ENCODE peak calls at places on chromosomes 1 and 21, in five cellular contexts. M, L, G, E and N are unnamed samples.

GRCh38 chr1:200359610-200360163 is 50.1 kb downstream of the ZNF281 start:
- DNase-seq in M (peak), L (no peak), G (no peak), E (no peak), N (no peak)

GRCh38 chr1:151968058-151968457 is 25.6 kb downstream of the S100A10 start:
- DNase-seq in M (peak), L (no peak), G (no peak), E (peak), N (no peak)

GRCh38 chr1:32200226-32201010 is at the start of gene CCDC28B:
- DNase-seq in M (peak), L (peak), G (peak), E (peak), N (peak)

GRCh38 chr1:222028151-222028550 is 286.3 kb upstream of the DUSP10 start:
- DNase-seq in M (no peak), L (no peak), G (no peak), E (no peak), N (no peak)

GRCh38 chr1:213252026-213252425 is 201.0 kb downstream of the RPS6KC1 start:
- DNase-seq in M (no peak), L (no peak), G (no peak), E (no peak), N (no peak)

GRCh38 chr1:169484683-169485426 is 889 bp downstream of the SLC19A2 start:
- DNase-seq in M (peak), L (peak), G (peak), E (peak), N (no peak)

GRCh38 chr1:155192346-155193274 is 15.1 kb downstream of the THBS3 start:
- DNase-seq in M (no peak), L (no peak), G (peak), E (no peak), N (no peak)

GRCh38 chr21:34846601-34847112 is 177.9 kb downstream of the CLIC6 start:
- DNase-seq in M (peak), L (no peak), G (no peak), E (no peak), N (no peak)

GRCh38 chr1:199859525-199859924 is 168.0 kb upstream of the NR5A2 start:
- DNase-seq in M (peak), L (no peak), G (no peak), E (no peak), N (no peak)

GRCh38 chr21:28953247-28953646 is 39.4 kb downstream of the LTN1 start:
- DNase-seq in M (no peak), L (no peak), G (no peak), E (peak), N (no peak)

GRCh38 chr1:82449671-82450070 is 648.9 kb downstream of the ADGRL2 start:
- DNase-seq in M (peak), L (no peak), G (no peak), E (no peak), N (no peak)

GRCh38 chr21:17003763-17004373 is 509.0 kb upstream of the CXADR start:
- DNase-seq in M (peak), L (no peak), G (no peak), E (no peak), N (no peak)

GRCh38 chr1:193629875-193630274 is 443.5 kb upstream of the B3GALT2 start:
- DNase-seq in M (peak), L (no peak), G (no peak), E (no peak), N (no peak)

DNA sequence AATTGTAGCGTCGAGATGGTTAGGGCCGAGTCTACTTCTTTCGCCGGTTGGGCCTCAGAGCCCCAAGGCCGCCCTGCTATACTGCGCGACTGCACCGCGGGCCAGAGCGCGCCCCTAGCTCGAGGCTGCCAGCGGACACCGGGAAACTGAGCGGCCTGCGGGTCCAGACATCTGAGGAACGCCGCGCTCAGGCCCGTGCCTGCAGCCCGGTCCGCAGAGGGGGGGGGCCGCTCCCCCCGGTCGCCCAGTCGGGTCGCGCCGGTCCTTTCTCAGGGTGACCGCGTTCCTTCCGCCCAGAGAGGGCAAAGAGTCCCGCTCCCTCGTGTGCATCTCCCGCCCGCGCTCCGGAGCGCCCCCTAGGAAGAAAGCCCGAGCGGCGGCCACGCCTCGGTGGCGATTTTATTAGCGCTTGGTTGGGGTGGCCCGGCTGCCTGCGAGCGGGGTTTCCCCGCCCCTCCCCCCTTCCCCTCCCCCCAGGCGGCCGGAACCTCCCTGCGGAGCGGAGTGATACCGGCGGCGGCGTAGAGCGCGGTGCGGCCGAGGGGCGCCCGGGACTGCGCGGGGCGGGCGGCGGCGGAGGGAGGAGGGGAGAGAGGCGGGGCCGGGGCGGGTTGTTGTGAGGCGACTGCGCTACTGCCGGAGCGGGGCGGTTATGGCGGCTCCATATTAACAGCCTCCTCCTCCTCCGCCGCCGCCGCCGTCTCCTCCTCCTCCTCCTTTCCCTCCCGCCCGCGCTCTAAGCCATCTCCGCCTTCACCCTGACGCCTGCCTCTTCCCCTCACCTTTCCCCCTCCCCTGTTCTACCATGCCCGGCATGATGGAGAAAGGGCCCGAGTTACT is at the start of gene RCOR3:
- DNase-seq in M (peak), L (peak), G (peak), E (peak), N (peak)
- TF ChIP-seq CTCF in M (peak), L (peak), G (peak), E (peak), N (peak)

DNA sequence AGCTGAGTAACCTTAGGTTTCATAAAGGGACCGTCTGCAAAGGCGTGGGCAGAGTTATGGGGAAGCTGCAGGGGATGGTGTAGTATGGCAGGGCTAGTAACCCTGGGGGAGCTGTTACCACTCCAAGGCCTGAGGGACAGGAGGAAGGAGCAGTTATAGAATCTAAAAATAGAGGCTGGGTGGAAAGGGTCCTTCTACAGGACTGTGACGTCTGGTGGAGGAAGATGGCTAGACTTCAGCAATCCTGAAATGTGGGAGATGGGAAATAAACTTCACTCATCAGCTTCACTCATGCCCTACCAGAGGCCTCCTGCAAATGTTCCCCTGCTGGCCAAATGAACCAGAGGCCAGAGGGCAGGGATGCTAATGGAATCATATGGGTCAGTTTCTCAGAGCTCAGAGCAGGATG is 46.1 kb downstream of the DAB1 start:
- DNase-seq in M (no peak), L (no peak), G (no peak), E (no peak), N (no peak)
- TF ChIP-seq CTCF in M (no peak), L (no peak), G (no peak), E (no peak), N (no peak)

DNA sequence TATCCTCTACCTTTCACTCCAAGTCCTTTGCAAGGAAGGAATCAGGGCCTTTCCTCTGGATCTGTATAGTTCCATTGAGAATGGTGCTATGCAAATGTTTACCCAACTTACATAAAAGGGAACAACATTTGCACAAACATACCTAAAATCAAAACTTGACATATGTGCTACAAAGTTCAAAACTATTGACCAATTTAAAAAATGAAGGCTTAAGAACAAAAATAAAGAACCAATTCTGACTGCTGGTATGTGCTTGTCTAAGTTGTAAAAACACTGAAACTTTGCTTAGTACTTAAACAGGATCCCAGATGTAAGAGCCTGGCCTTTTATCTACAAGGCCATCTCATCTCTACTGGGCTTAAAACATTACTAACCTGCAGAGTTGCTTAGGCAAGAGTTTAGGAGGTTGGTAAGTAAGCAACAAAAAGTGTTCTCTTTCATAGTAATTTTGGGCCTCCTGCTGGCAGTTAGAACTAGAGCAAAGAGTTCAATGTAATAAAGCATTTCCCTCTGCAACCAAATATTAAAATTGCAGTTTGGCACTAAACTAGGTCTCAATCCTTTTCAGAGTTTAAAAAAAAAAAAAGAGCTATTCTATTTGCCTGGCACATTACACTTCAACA is 2.0 kb downstream of the SCMH1 start:
- DNase-seq in M (peak), L (no peak), G (no peak), E (no peak), N (no peak)
- TF ChIP-seq CTCF in M (peak), L (no peak), G (no peak), E (peak), N (no peak)

DNA sequence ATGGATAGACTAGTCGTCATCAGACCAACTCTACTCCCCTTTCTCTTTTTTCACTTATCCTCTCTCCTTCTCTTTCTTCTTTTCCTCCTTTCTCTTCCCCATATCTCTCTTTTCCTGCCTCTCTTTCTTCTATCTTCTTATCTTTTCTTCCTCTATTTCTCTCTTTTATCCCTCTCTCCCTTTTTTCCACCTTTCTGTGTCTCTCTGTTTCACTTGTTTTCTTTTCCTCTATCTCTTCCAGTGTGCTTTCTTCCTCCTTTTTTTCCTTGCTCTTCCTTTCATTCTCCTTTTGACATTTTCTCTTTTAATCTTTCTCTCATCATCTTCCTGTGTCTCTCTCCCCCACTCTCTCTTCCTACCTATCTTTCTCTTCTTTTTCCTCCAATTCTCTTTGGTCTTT is 159.0 kb upstream of the PTGFR start:
- DNase-seq in M (no peak), L (no peak), G (no peak), E (no peak), N (no peak)
- TF ChIP-seq CTCF in M (no peak), L (no peak), G (no peak), E (no peak), N (no peak)

GRCh38 chr21:45176141-45176540 is 101.8 kb downstream of the ADARB1 start:
- DNase-seq in M (no peak), L (no peak), G (no peak), E (no peak), N (no peak)
- TF ChIP-seq CTCF in M (no peak), L (no peak), G (no peak), E (no peak), N (no peak)

GRCh38 chr1:34113362-34113761 is 51.7 kb downstream of the CSMD2 start:
- DNase-seq in M (no peak), L (peak), G (no peak), E (no peak), N (no peak)

GRCh38 chr1:34108269-34108668 is 56.8 kb downstream of the CSMD2 start:
- DNase-seq in M (no peak), L (no peak), G (no peak), E (no peak), N (no peak)

GRCh38 chr1:34115233-34115632 is 49.8 kb downstream of the CSMD2 start:
- DNase-seq in M (peak), L (no peak), G (no peak), E (no peak), N (no peak)

GRCh38 chr1:34108711-34109110 is 56.3 kb downstream of the CSMD2 start:
- DNase-seq in M (no peak), L (no peak), G (no peak), E (no peak), N (no peak)

DNA sequence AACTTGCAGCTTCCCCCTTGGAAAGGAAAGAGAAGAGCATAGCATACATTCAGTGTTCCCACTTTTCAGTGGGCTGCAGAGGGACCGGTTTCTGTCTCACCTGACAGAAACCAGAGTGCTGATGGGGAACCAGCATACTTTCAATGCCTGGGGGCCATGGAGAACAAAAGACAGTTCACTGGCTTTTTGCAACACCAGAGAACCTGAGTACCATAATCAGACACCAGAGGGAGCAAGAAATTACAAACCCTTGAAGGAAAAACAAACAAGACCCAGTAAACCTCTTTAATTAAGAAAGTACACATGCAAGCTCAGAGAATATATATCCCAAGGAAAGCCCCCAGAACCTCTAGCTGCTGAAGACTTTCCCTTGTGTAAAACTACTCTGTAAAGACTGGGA is 51.1 kb downstream of the CSMD2 start:
- DNase-seq in M (no peak), L (no peak), G (no peak), E (no peak), N (no peak)
- TF ChIP-seq CTCF in M (no peak), L (peak), G (no peak), E (peak), N (peak)

GRCh38 chr1:53688703-53689102 is 50.3 kb downstream of the GLIS1 start:
- DNase-seq in M (no peak), L (no peak), G (no peak), E (no peak), N (no peak)
- TF ChIP-seq CTCF in M (no peak), L (no peak), G (no peak), E (no peak), N (no peak)

GRCh38 chr1:44030606-44031050 is 634 bp downstream of the SLC6A9 start:
- DNase-seq in M (peak), L (peak), G (no peak), E (peak), N (peak)
- TF ChIP-seq CTCF in M (peak), L (peak), G (no peak), E (peak), N (peak)